ENCODE peak calls at places on chromosome 18, in six cellular contexts. C is stimulated activated naive CD4-positive, alpha-beta T cell treated with Interleukin-2 at 50 U/mL for 16 hours; S is MG63; I is AG04450; Z is activated naive CD8-positive, alpha-beta T cell treated with anti-CD3 and anti-CD28 coated beads, Interleukin-2, amount 10 ng/mL, durations not matched to agents 7 days and 5 days; Y is activated T-helper 1 cell treated with Interleukin-2 at 50 U/mL for 16 hours. O is an unnamed sample.

GRCh38 chr18:33128581-33128980 is 311.9 kb downstream of the CCDC178 start:
- DNase-seq in C (no peak), S (no peak), I (no peak), Z (no peak), Y (no peak), O (no peak)

GRCh38 chr18:23143059-23143831 is 8.0 kb downstream of the CABLES1 start:
- DNase-seq in C (no peak), S (no peak), I (no peak), Z (no peak), Y (no peak), O (peak; percentile 77)

GRCh38 chr18:48541026-48541746 is 2.4 kb downstream of the CTIF start:
- DNase-seq in C (peak; percentile 5), S (peak; percentile 73), I (no peak), Z (peak; percentile 48), Y (no peak), O (peak; percentile 21)

GRCh38 chr18:8771930-8772329 is 66.6 kb downstream of the MTCL1 start:
- DNase-seq in C (no peak), S (no peak), I (no peak), Z (no peak), Y (no peak), O (no peak)

GRCh38 chr18:48312066-48312465 is 97.1 kb downstream of the ZBTB7C start:
- DNase-seq in C (no peak), S (no peak), I (no peak), Z (no peak), Y (no peak), O (no peak)

GRCh38 chr18:73684651-73685050 is 463.0 kb downstream of the FBXO15 start:
- DNase-seq in C (no peak), S (no peak), I (no peak), Z (no peak), Y (no peak), O (no peak)

GRCh38 chr18:62614499-62614898 is 91.7 kb downstream of the ZCCHC2 start:
- DNase-seq in C (no peak), S (no peak), I (no peak), Z (no peak), Y (no peak), O (no peak)

GRCh38 chr18:26745288-26745975 is 120.1 kb downstream of the AQP4 start:
- DNase-seq in C (no peak), S (no peak), I (no peak), Z (no peak), Y (no peak), O (no peak)

GRCh38 chr18:76306685-76307292 is 188.3 kb downstream of the ZNF516 start:
- DNase-seq in C (no peak), S (no peak), I (no peak), Z (no peak), Y (no peak), O (no peak)

GRCh38 chr18:11741505-11742145 is 52.6 kb downstream of the GNAL start:
- DNase-seq in C (no peak), S (no peak), I (no peak), Z (no peak), Y (no peak), O (no peak)

GRCh38 chr18:7921938-7922587 is 354.9 kb downstream of the PTPRM start:
- DNase-seq in C (no peak), S (peak; percentile 17), I (no peak), Z (no peak), Y (no peak), O (no peak)

GRCh38 chr18:51559198-51559901 is 361.9 kb upstream of the MEX3C start:
- DNase-seq in C (no peak), S (no peak), I (no peak), Z (no peak), Y (no peak), O (no peak)

GRCh38 chr18:3816601-3817363 is 366.8 kb downstream of the TGIF1 start:
- DNase-seq in C (no peak), S (no peak), I (peak; percentile 93), Z (no peak), Y (no peak), O (peak; percentile 52)

GRCh38 chr18:49645836-49646235 is 84.0 kb downstream of the LIPG start:
- DNase-seq in C (no peak), S (peak; percentile 78), I (no peak), Z (no peak), Y (no peak), O (no peak)

GRCh38 chr18:44185981-44186380 is 494.7 kb upstream of the SETBP1 start:
- DNase-seq in C (no peak), S (no peak), I (no peak), Z (no peak), Y (no peak), O (no peak)

GRCh38 chr18:8657873-8658521 is 47.4 kb upstream of the MTCL1 start:
- DNase-seq in C (no peak), S (no peak), I (no peak), Z (no peak), Y (no peak), O (no peak)

GRCh38 chr18:55102958-55103456 is 143.7 kb upstream of the CCDC68 start:
- DNase-seq in C (no peak), S (no peak), I (no peak), Z (no peak), Y (no peak), O (no peak)

GRCh38 chr18:22632191-22632590 is 214.5 kb upstream of the CTAGE1 start:
- DNase-seq in C (no peak), S (no peak), I (no peak), Z (no peak), Y (no peak), O (no peak)

GRCh38 chr18:32891797-32892196 is 119.0 kb upstream of the KLHL14 start:
- DNase-seq in C (no peak), S (no peak), I (no peak), Z (no peak), Y (no peak), O (no peak)

O was measured in Peyer's patch.